ENCODE peak calls at places on chromosomes 4 and X, in five cellular contexts. C is hepatic stellate cell; B is activated T-helper 1 cell treated with anti-CD3 and anti-CD28 coated beads, Interleukin-12 subunit alpha, Interleukin-12 subunit beta, Interleukin-2, Interleukin-4 antibody, amounts not matched to agents 30 ng/mL and 10 ng/mL and 1 ng/mL, durations not matched to agents 14 hours and 24 hours and 36 hours; O is posterior cingulate gyrus; M is DMS153. R is an unnamed sample.

GRCh38 chr4:180999217-180999616 is 1244.0 kb upstream of the TENM3 start:
- DNase-seq in C (no peak), B (no peak), O (no peak), M (peak; percentile 6), R (no peak)

GRCh38 chrX:153597351-153597750 is 1.6 kb downstream of the CCNQ start:
- DNase-seq in C (no peak), B (no peak), O (no peak), M (no peak), R (no peak)

GRCh38 chrX:7828594-7828993 is 14.4 kb upstream of the VCX start:
- DNase-seq in C (no peak), B (no peak), O (no peak), M (no peak), R (no peak)

GRCh38 chr4:132592340-132592739 is 556.8 kb upstream of the PCDH10 start:
- DNase-seq in C (no peak), B (no peak), O (no peak), M (no peak), R (no peak)

GRCh38 chr4:126548890-126549289 is 1083.9 kb upstream of the INTU start:
- DNase-seq in C (no peak), B (no peak), O (no peak), M (no peak), R (no peak)

GRCh38 chr4:48680848-48681568 is 99.1 kb downstream of the FRYL start:
- DNase-seq in C (no peak), B (no peak), O (no peak), M (no peak), R (no peak)

GRCh38 chr4:128410037-128410436 is 122.4 kb upstream of the PGRMC2 start:
- DNase-seq in C (no peak), B (no peak), O (no peak), M (no peak), R (no peak)

GRCh38 chrX:153884136-153885076 is 1.6 kb downstream of the L1CAM start:
- DNase-seq in C (no peak), B (no peak), O (no peak), M (no peak), R (no peak)

GRCh38 chr4:187798385-187798784 is 197.2 kb upstream of the ZFP42 start:
- DNase-seq in C (no peak), B (no peak), O (no peak), M (no peak), R (no peak)

GRCh38 chr4:92636038-92636825 is 332.5 kb downstream of the GRID2 start:
- DNase-seq in C (no peak), B (no peak), O (no peak), M (no peak), R (no peak)

GRCh38 chr4:82715731-82716617 is 82.6 kb downstream of the SCD5 start:
- DNase-seq in C (no peak), B (no peak), O (no peak), M (no peak), R (no peak)

GRCh38 chr4:151436093-151436518 is 27.1 kb downstream of the FHIP1A start:
- DNase-seq in C (no peak), B (no peak), O (no peak), M (no peak), R (no peak)

GRCh38 chr4:16993966-16994840 is 95.8 kb upstream of the LDB2 start:
- DNase-seq in C (no peak), B (no peak), O (no peak), M (no peak), R (no peak)

GRCh38 chr4:21013501-21013900 is 313.2 kb downstream of the PACRGL start:
- DNase-seq in C (no peak), B (no peak), O (no peak), M (no peak), R (no peak)